ENCODE peak calls at places on chromosome 1, in six cellular contexts. W is A549, Z is esophagus muscularis mucosa, S is neural progenitor cell, U is progenitor cell of endocrine pancreas, N is GM12865. M is an unnamed sample.

GRCh38 chr1:203173566-203173965 is 2.1 kb downstream of the MYBPH start:
- DNase-seq in W (no peak), U (no peak), Z (no peak), N (peak), S (no peak), M (peak)

GRCh38 chr1:187627516-187627915 is 798.8 kb downstream of the PLA2G4A start:
- DNase-seq in W (no peak), Z (no peak), U (no peak), N (no peak), S (no peak), M (no peak)

GRCh38 chr1:198298653-198299052 is 141.9 kb downstream of the NEK7 start:
- DNase-seq in Z (no peak), W (no peak), N (no peak), U (no peak), S (peak), M (peak)

GRCh38 chr1:187054862-187055757 is 226.4 kb downstream of the PLA2G4A start:
- DNase-seq in S (no peak), U (no peak), N (no peak), W (no peak), Z (no peak), M (no peak)

GRCh38 chr1:101309334-101310221 is 72.8 kb downstream of the S1PR1 start:
- DNase-seq in Z (no peak), W (peak), N (peak), U (peak), S (peak), M (peak)

GRCh38 chr1:244048566-244049141 is 2.4 kb upstream of the ZBTB18 start:
- DNase-seq in Z (no peak), U (peak), W (no peak), N (no peak), S (peak), M (no peak)

GRCh38 chr1:27868932-27869718 is 3.2 kb upstream of the THEMIS2 start:
- DNase-seq in U (no peak), N (peak), Z (no peak), S (no peak), W (no peak), M (no peak)

GRCh38 chr1:198776602-198777029 is 137.8 kb downstream of the PTPRC start:
- DNase-seq in N (no peak), W (no peak), U (no peak), Z (no peak), S (no peak), M (no peak)

GRCh38 chr1:198892065-198892464 is 253.2 kb downstream of the PTPRC start:
- DNase-seq in W (no peak), U (no peak), S (no peak), N (no peak), Z (no peak), M (no peak)

GRCh38 chr1:226831953-226832352 is 38.5 kb upstream of the PSEN2 start:
- DNase-seq in Z (peak), N (no peak), S (no peak), U (no peak), W (no peak), M (no peak)

GRCh38 chr1:182143825-182144661 is 82.5 kb upstream of the ZNF648 start:
- DNase-seq in N (no peak), U (no peak), W (no peak), S (peak), Z (peak), M (peak)

GRCh38 chr1:53155534-53155933 is 13.1 kb upstream of the SLC1A7 start:
- DNase-seq in Z (peak), W (no peak), N (no peak), S (no peak), U (no peak), M (no peak)

GRCh38 chr1:67889940-67890567 is 56.8 kb upstream of the GNG12 start:
- DNase-seq in U (no peak), W (peak), S (no peak), Z (no peak), N (peak), M (no peak)

GRCh38 chr1:17883136-17883535 is 128.0 kb downstream of the ACTL8 start:
- DNase-seq in S (no peak), U (no peak), Z (no peak), N (no peak), W (no peak), M (no peak)

GRCh38 chr1:41003127-41003639 is 18.3 kb downstream of the SLFNL1 start:
- DNase-seq in W (no peak), U (no peak), N (no peak), Z (no peak), S (no peak), M (no peak)

GRCh38 chr1:7322283-7322785 is 448.8 kb upstream of the VAMP3 start:
- DNase-seq in W (no peak), U (no peak), N (no peak), Z (no peak), S (no peak), M (no peak)

GRCh38 chr1:66599899-66600737 is 66.2 kb downstream of the SGIP1 start:
- DNase-seq in U (no peak), S (no peak), Z (no peak), W (no peak), N (no peak), M (no peak)

GRCh38 chr1:155086182-155086741 is 7.6 kb downstream of the EFNA3 start:
- DNase-seq in Z (no peak), W (peak), U (peak), N (peak), S (peak), M (peak)

GRCh38 chr1:218829143-218829542 is 344.5 kb upstream of the LYPLAL1 start:
- DNase-seq in W (no peak), Z (no peak), U (no peak), N (no peak), S (no peak), M (no peak)

GRCh38 chr1:12148160-12148957 is 18.4 kb upstream of the TNFRSF1B start:
- DNase-seq in S (no peak), W (no peak), Z (no peak), N (peak), U (no peak), M (no peak)

GRCh38 chr1:237235080-237235479 is 193.1 kb downstream of the RYR2 start:
- DNase-seq in Z (no peak), U (no peak), W (no peak), S (no peak), N (no peak), M (no peak)

GRCh38 chr1:25985171-25985570 is 12.7 kb downstream of the PAFAH2 start:
- DNase-seq in W (no peak), U (no peak), Z (no peak), S (no peak), N (no peak), M (no peak)

GRCh38 chr1:1927751-1928150 is 8.7 kb upstream of the TMEM52 start:
- DNase-seq in U (no peak), S (no peak), W (no peak), N (no peak), Z (no peak), M (no peak)

GRCh38 chr1:230392920-230393521 is 33.1 kb downstream of the PGBD5 start:
- DNase-seq in W (no peak), U (no peak), Z (no peak), N (no peak), S (no peak), M (peak)

GRCh38 chr1:110341872-110342331 is 2.7 kb downstream of the RBM15 start:
- DNase-seq in Z (no peak), U (no peak), W (no peak), S (peak), N (no peak), M (no peak)

GRCh38 chr1:236980673-236981072 is 23.6 kb downstream of the MT1HL1 start:
- DNase-seq in S (no peak), N (no peak), U (no peak), W (no peak), Z (no peak), M (no peak)

GRCh38 chr1:216045400-216045799 is 377.8 kb downstream of the USH2A start:
- DNase-seq in S (no peak), W (no peak), U (no peak), N (no peak), Z (no peak), M (no peak)

DNA sequence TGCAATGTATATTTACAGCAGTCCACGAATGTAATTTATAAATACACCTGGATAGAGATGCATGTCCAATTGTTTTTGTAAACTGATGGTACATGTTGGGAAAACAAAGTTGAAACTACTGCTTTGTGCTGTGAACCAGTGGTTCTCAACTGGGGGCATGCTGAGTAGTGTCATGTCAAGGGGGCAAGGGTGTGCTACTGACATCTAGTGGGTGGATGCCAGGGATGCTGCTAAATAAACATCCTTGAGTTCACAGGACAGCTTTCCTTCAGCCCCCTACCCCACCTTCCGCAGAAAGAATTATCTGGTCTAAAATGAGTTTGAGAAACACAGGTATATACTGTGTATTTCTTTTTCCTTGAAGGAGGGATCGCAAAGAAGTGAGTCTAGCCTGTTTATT is 95.9 kb downstream of the RASAL2 start:
- DNase-seq in W (peak), S (peak), N (peak), U (no peak), Z (no peak), M (peak)
- TF ChIP-seq CTCF in W (peak), S (peak), N (peak), U (peak), Z (peak), M (peak)

GRCh38 chr1:201020040-201020591 is 3.4 kb downstream of the KIF21B start:
- DNase-seq in S (peak), U (no peak), W (no peak), N (peak), Z (no peak), M (no peak)

GRCh38 chr1:201022178-201022823 is 1.2 kb downstream of the KIF21B start:
- DNase-seq in W (no peak), S (no peak), N (no peak), U (no peak), Z (no peak), M (no peak)

GRCh38 chr1:201019321-201019977 is 4.1 kb downstream of the KIF21B start:
- DNase-seq in U (no peak), Z (no peak), N (peak), W (peak), S (no peak), M (no peak)

GRCh38 chr1:201021333-201022177 is 2.0 kb downstream of the KIF21B start:
- DNase-seq in N (peak), W (no peak), S (peak), U (no peak), Z (no peak), M (no peak)

GRCh38 chr1:201020647-201021332 is 2.7 kb downstream of the KIF21B start:
- DNase-seq in U (no peak), Z (no peak), N (peak), W (peak), S (peak), M (peak)
- TF ChIP-seq CTCF in U (peak), Z (peak), N (peak), W (peak), S (peak), M (peak)

GRCh38 chr1:21323091-21323490 is 32.8 kb upstream of the ECE1 start:
- DNase-seq in Z (no peak), W (peak), S (no peak), N (no peak), U (no peak), M (no peak)

GRCh38 chr1:21319447-21320407 is 29.5 kb upstream of the ECE1 start:
- DNase-seq in S (no peak), U (no peak), W (peak), N (no peak), Z (no peak), M (no peak)

GRCh38 chr1:21320410-21321107 is 30.3 kb upstream of the ECE1 start:
- DNase-seq in W (no peak), S (no peak), U (no peak), N (no peak), Z (no peak), M (no peak)

GRCh38 chr1:21322681-21323016 is 32.4 kb upstream of the ECE1 start:
- DNase-seq in U (no peak), Z (no peak), S (no peak), W (no peak), N (no peak), M (no peak)

DNA sequence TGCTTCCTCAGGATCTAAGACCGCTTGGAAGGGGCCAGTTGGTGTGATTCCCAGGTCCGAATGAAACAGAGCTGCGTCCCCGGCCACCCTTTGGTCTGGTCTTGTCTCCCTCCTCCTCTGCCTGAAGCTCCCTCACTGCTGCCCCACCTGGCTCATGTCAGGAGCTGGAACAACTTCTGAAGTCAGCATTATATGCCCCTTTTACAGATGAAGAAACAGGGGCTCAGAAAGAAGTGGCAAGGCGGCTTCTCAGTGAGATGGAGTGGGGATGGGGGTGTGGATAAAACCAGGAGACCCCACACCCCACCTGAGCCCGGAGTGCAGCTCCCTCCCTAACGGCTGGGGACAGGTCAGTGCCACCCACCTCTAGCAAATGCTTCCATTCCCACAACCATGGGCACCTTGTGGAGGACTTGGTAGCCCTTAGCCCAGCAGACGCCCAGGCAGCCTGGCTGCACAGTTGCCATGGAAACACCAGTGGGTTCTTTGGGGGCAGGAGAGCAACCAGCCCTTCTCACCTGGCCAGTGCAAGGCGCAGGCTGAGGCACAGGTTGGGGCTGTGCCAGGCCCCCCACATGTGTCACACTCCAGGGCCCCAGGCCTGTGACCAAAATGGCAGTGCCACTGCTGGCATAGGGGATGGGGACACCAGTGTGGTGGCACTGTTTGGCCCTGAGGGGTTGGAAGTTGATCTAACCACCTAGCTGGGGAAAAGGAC is 31.9 kb upstream of the ECE1 start:
- DNase-seq in W (no peak), S (no peak), Z (no peak), U (no peak), N (no peak), M (no peak)
- TF ChIP-seq CTCF in W (no peak), S (peak), Z (no peak), U (no peak), N (no peak), M (no peak)

GRCh38 chr1:223429313-223429731 is 36.1 kb downstream of the CCDC185 start:
- DNase-seq in U (no peak), S (no peak), W (no peak), Z (no peak), N (no peak), M (no peak)
- TF ChIP-seq CTCF in U (no peak), S (no peak), W (no peak), Z (no peak), N (no peak), M (no peak)

GRCh38 chr1:30287976-30288375 is 435.4 kb downstream of the MATN1 start:
- DNase-seq in Z (peak), W (no peak), N (no peak), U (no peak), S (no peak), M (no peak)

GRCh38 chr1:30286984-30287839 is 436.2 kb downstream of the MATN1 start:
- DNase-seq in W (no peak), Z (peak), U (no peak), S (no peak), N (no peak), M (no peak)

GRCh38 chr1:30284728-30285460 is 438.5 kb downstream of the MATN1 start:
- DNase-seq in S (no peak), W (no peak), N (no peak), Z (peak), U (no peak), M (no peak)

GRCh38 chr1:30285461-30286050 is 437.8 kb downstream of the MATN1 start:
- DNase-seq in Z (peak), N (no peak), U (no peak), S (no peak), W (no peak), M (no peak)

GRCh38 chr1:30286241-30286983 is 437.0 kb downstream of the MATN1 start:
- DNase-seq in Z (peak), U (no peak), S (no peak), N (no peak), W (no peak), M (no peak)
- TF ChIP-seq CTCF in Z (no peak), U (no peak), S (no peak), N (no peak), W (no peak), M (no peak)

DNA sequence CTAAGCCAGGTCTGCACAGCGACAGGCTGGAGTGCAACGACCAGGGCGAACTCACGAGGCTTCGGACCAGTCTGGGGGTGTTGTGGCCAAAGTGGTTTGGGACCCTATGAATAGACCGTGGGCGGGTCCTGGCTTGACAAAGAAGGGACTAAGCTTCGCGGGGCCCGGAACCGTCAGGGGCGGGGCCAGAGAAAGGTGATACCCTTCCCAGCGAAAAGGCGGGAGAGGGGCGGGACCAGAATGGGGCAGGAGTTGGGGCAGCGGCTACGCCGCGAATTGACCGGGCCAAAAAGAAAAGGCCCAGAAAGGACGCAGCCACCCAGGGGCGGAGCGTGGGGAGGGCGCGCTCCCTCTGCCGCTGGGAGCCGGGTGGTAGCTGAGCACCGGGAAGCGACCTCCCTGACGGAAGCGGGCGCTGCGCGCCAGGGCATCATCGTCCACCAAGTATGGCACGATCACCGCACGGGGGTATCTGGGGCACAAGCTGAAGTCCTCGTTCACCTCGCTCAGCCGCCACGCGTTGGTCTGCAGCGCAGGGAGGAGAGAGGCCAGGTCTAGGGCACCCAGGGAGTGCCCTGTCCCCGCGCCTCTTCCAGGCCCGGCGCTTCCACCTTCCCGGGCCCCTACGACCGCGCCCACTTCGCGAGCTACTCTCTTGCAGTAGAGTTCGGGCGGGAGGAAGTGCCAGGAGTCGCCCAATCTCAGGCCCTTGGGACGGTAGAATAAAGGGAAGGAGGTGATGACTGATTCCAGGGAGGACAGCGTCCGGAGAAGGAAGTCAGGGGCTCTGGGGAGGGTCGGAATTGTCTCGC is 6.7 kb upstream of the FAM167B start:
- DNase-seq in N (peak), Z (no peak), U (peak), S (peak), W (peak), M (peak)
- TF ChIP-seq CTCF in N (peak), Z (peak), U (peak), S (peak), W (peak), M (no peak)

DNA sequence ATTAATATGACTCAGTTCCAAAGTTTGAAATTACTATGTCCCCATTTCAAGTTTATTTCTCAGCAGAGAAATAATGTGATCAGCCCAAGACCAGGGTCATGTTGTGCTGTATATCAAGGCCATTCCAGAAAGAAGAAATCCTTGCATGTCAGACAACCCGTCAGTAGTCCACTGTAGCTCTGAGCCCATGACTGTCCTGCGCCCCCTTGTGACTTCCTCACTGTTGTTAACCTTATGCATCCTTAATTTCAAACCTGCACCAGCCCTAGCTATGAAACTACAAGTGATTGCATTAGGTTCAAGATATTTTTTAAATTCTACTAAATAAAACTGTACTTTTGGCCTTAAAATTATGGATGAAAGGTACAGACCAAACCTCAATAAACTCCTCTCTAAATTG is 133.0 kb downstream of the LRRC7 start:
- DNase-seq in Z (no peak), U (no peak), W (no peak), N (peak), S (peak), M (no peak)
- TF ChIP-seq CTCF in Z (no peak), U (peak), W (no peak), N (peak), S (peak), M (no peak)

GRCh38 chr1:106876384-106876783 is 180.1 kb upstream of the PRMT6 start:
- DNase-seq in U (no peak), S (no peak), W (no peak), N (peak), Z (no peak), M (no peak)
- TF ChIP-seq CTCF in U (no peak), S (no peak), W (no peak), N (no peak), Z (no peak), M (no peak)

GRCh38 chr1:22673486-22674409 is 20.7 kb downstream of the C1QB start:
- DNase-seq in Z (no peak), U (no peak), S (peak), N (peak), W (peak), M (peak)
- TF ChIP-seq CTCF in Z (peak), U (peak), S (peak), N (peak), W (peak), M (peak)